ENCODE peak calls at places on chromosomes 16 and 17, in nine cellular contexts. P is heart left ventricle, F is brain microvascular endothelial cell, B is IMR-90, J is SJCRH30, K is prostate gland, R is mesenchymal stem cell, T is cardiac muscle cell, G is right atrium auricular region. M is an unnamed sample.

GRCh38 chr17:4505187-4505586 is 6.5 kb downstream of the SPNS2 start:
- DNase-seq in B (no peak), R (no peak), F (no peak), P (no peak), K (no peak), G (no peak), J (no peak), T (no peak), M (no peak)

GRCh38 chr17:39134878-39135277 is 16.6 kb downstream of the PLXDC1 start:
- DNase-seq in J (no peak), B (peak), G (no peak), T (no peak), R (no peak), K (no peak), P (no peak), F (no peak), M (no peak)

GRCh38 chr16:15581127-15581815 is 61.7 kb downstream of the MARF1 start:
- DNase-seq in G (no peak), T (no peak), F (no peak), R (no peak), P (no peak), K (no peak), J (no peak), B (no peak), M (no peak)

GRCh38 chr17:14299261-14300093 is 1.4 kb upstream of the HS3ST3B1 start:
- DNase-seq in B (no peak), K (no peak), R (peak), T (peak), G (no peak), J (peak), P (peak), F (no peak), M (peak)

GRCh38 chr16:84925092-84925772 is 86.1 kb downstream of the ZDHHC7 start:
- DNase-seq in F (no peak), G (no peak), R (no peak), J (peak), B (no peak), T (peak), K (peak), P (peak), M (peak)

GRCh38 chr17:48153711-48154642 is 46.4 kb downstream of the SNX11 start:
- DNase-seq in F (no peak), K (no peak), J (peak), B (peak), R (peak), G (no peak), T (peak), P (no peak), M (no peak)

GRCh38 chr16:12529582-12529981 is 274.1 kb downstream of the CPPED1 start:
- DNase-seq in G (no peak), R (no peak), T (no peak), B (no peak), F (no peak), P (no peak), J (no peak), K (no peak), M (no peak)

GRCh38 chr16:85173077-85173980 is 61.1 kb upstream of the CIBAR2 start:
- DNase-seq in J (peak), F (peak), G (no peak), P (no peak), K (no peak), T (peak), R (peak), B (peak), M (no peak)

GRCh38 chr17:17685775-17686291 is 4.6 kb downstream of the RAI1 start:
- DNase-seq in G (no peak), B (peak), F (peak), T (no peak), R (peak), K (peak), J (no peak), P (no peak), M (no peak)

GRCh38 chr16:66948034-66948821 is 12.8 kb upstream of the CES3 start:
- DNase-seq in T (peak), F (no peak), G (no peak), K (no peak), J (no peak), R (no peak), P (peak), B (no peak), M (no peak)

GRCh38 chr17:69967910-69968411 is 107.1 kb upstream of the KCNJ16 start:
- DNase-seq in B (peak), R (peak), G (no peak), K (no peak), J (no peak), T (no peak), F (peak), P (no peak), M (no peak)

GRCh38 chr17:43979671-43980070 is 24.8 kb upstream of the NAGS start:
- DNase-seq in R (no peak), B (no peak), J (no peak), G (no peak), P (no peak), F (no peak), T (no peak), K (no peak), M (no peak)

GRCh38 chr16:82699262-82699661 is 72.5 kb downstream of the CDH13 start:
- DNase-seq in R (no peak), B (no peak), P (no peak), J (no peak), T (no peak), F (no peak), G (no peak), K (no peak), M (no peak)

GRCh38 chr16:21263640-21264211 is 14.4 kb downstream of the CRYM start:
- DNase-seq in R (no peak), F (no peak), B (peak), J (no peak), T (no peak), G (no peak), K (peak), P (no peak), M (no peak)

GRCh38 chr16:87541882-87542234 is 49.0 kb upstream of the ZCCHC14 start:
- DNase-seq in J (peak), R (no peak), T (no peak), P (no peak), B (no peak), K (no peak), F (peak), G (no peak), M (no peak)

GRCh38 chr16:84175351-84176081 is 11.3 kb downstream of the TAF1C start:
- DNase-seq in G (no peak), P (no peak), J (peak), T (peak), R (peak), B (peak), F (peak), K (peak), M (peak)

GRCh38 chr16:85086347-85087291 is 25.7 kb downstream of the CIBAR2 start:
- DNase-seq in K (peak), R (peak), G (peak), T (peak), P (peak), B (peak), J (peak), F (peak), M (peak)

GRCh38 chr16:1291576-1291974 is 17.9 kb upstream of the UBE2I start:
- DNase-seq in P (no peak), G (no peak), K (no peak), B (no peak), R (no peak), J (peak), F (no peak), T (no peak), M (no peak)

GRCh38 chr16:67150058-67150832 is 553 bp downstream of the B3GNT9 start:
- DNase-seq in K (no peak), B (peak), F (peak), P (peak), R (peak), J (peak), G (no peak), T (peak), M (no peak)

GRCh38 chr17:80460286-80460881 is 16.0 kb downstream of the NPTX1 start:
- DNase-seq in R (no peak), B (no peak), J (no peak), F (no peak), P (no peak), T (no peak), G (no peak), K (no peak), M (no peak)

GRCh38 chr17:16287563-16288027 is 65.7 kb downstream of the CENPV start:
- DNase-seq in K (no peak), B (peak), R (peak), J (no peak), T (no peak), G (no peak), P (no peak), F (peak), M (no peak)

GRCh38 chr17:16286009-16286946 is 67.0 kb downstream of the CENPV start:
- DNase-seq in F (peak), G (peak), T (peak), P (peak), B (peak), J (peak), K (peak), R (peak), M (peak)

GRCh38 chr17:16285646-16286008 is 67.6 kb downstream of the CENPV start:
- DNase-seq in P (no peak), F (no peak), J (no peak), B (no peak), K (no peak), R (no peak), G (no peak), T (no peak), M (no peak)

GRCh38 chr17:16288860-16289571 is 64.3 kb downstream of the CENPV start:
- DNase-seq in K (no peak), T (no peak), G (no peak), P (no peak), F (peak), R (no peak), J (no peak), B (peak), M (no peak)

GRCh38 chr17:16286947-16287562 is 66.2 kb downstream of the CENPV start:
- DNase-seq in P (peak), J (peak), K (no peak), T (no peak), R (no peak), F (peak), B (no peak), G (no peak), M (no peak)
- H3K27ac ChIP-seq in P (peak), J (peak), K (peak), T (peak), R (peak), F (peak), B (peak), G (peak), M (peak)

GRCh38 chr16:75620326-75621169 is 2.5 kb downstream of the ADAT1 start:
- DNase-seq in T (no peak), K (no peak), J (no peak), G (no peak), B (no peak), P (no peak), F (no peak), R (no peak), M (no peak)
- H3K4me3 ChIP-seq in T (no peak), K (no peak), J (no peak), G (no peak), B (no peak), P (no peak), F (no peak), R (no peak), M (peak)

GRCh38 chr17:42675348-42675983 is 1.3 kb downstream of the PLEKHH3 start:
- DNase-seq in F (no peak), R (no peak), B (no peak), J (no peak), G (no peak), T (peak), P (peak), K (peak), M (no peak)

GRCh38 chr17:42674755-42675347 is 1.9 kb downstream of the PLEKHH3 start:
- DNase-seq in F (no peak), K (peak), B (no peak), J (peak), T (no peak), P (peak), G (no peak), R (no peak), M (no peak)

GRCh38 chr17:42673885-42674754 is 2.7 kb downstream of the PLEKHH3 start:
- DNase-seq in J (peak), B (peak), G (peak), T (peak), P (peak), R (peak), F (no peak), K (peak), M (no peak)

GRCh38 chr17:42672038-42672437 is 4.8 kb downstream of the PLEKHH3 start:
- DNase-seq in T (no peak), G (no peak), B (no peak), K (peak), F (no peak), J (no peak), P (peak), R (no peak), M (no peak)

DNA sequence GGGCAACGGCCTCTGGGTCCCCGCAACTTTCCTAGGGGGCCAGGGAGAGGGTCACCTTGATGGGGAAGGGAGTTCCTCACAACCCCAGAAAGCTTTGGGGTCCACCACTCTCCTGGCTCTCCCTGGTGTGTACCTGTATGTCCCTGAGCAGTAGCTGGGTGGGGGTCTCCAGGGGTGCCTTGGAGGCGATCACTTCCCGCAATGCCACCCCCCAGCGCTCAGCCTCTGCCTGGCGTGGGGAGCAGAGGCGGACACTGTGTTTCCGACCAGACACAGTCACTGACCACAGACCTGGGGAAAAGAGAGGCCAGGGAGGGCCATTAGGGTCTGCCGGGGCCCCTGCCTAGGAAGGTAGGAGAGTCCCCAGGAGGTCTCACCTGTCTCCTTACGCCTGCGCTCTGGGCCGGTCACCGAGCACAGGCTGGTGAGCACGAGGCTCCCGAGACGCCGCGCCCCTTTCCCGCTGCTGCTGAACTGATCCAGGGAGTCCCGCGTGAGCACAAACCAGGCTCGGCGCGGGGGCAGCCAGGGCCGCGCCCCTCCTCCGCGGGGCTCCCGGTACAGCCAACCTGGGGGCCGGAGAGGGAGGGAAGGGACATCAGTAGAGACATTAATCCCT is 3.4 kb downstream of the PLEKHH3 start:
- DNase-seq in P (peak), K (no peak), G (no peak), B (no peak), T (no peak), F (no peak), R (no peak), J (no peak), M (no peak)
- H3K27ac ChIP-seq in P (peak), K (peak), G (peak), B (no peak), T (no peak), F (no peak), R (no peak), J (no peak), M (no peak)

GRCh38 chr17:58660621-58661020 is 31.2 kb downstream of the TEX14 start:
- DNase-seq in G (no peak), B (no peak), P (no peak), J (no peak), R (no peak), T (no peak), K (no peak), F (no peak), M (no peak)

GRCh38 chr17:58661499-58661898 is 30.3 kb downstream of the TEX14 start:
- DNase-seq in J (no peak), K (no peak), T (no peak), R (no peak), F (no peak), G (no peak), P (no peak), B (no peak), M (no peak)

GRCh38 chr17:58658804-58659713 is 32.8 kb downstream of the TEX14 start:
- DNase-seq in B (peak), J (peak), G (peak), T (peak), F (peak), R (peak), P (no peak), K (peak), M (peak)
- H3K4me3 ChIP-seq in B (peak), J (peak), G (peak), T (peak), F (peak), R (no peak), P (peak), K (peak), M (peak)